ENCODE peak calls at places on chromosomes 11 and 22, in ten cellular contexts. One of them, this sample, is unnamed.

GRCh38 chr11:19259487-19260345 is 19.0 kb upstream of the E2F8 start:
- DNase-seq in HS-5: peak; percentile 37
- DNase-seq in amygdala: peak; percentile 8
- DNase-seq in left cardiac atrium: peak; percentile 64
- DNase-seq in GM04504: peak; percentile 17
- DNase-seq in stimulated activated CD4-positive, alpha-beta T cell treated with anti-CD3 and anti-CD28 coated beads, Interleukin-12 subunit alpha, Interleukin-12 subunit beta, amount 100 ng/mL, for 48 hours: peak; percentile 44
- DNase-seq in stomach: peak; percentile 80
- DNase-seq in choroid plexus epithelial cell: peak; percentile 72
- DNase-seq in ELF-1: peak; percentile 70
- DNase-seq in Jurkat, Clone E6-1: peak; percentile 51
- DNase-seq in this sample: peak; percentile 32

GRCh38 chr11:72308226-72309073 is 64.5 kb upstream of the PHOX2A start:
- DNase-seq in HS-5: no peak
- DNase-seq in amygdala: peak; percentile 12
- DNase-seq in left cardiac atrium: no peak
- DNase-seq in GM04504: peak; percentile 86
- DNase-seq in stimulated activated CD4-positive, alpha-beta T cell treated with anti-CD3 and anti-CD28 coated beads, Interleukin-12 subunit alpha, Interleukin-12 subunit beta, amount 100 ng/mL, for 48 hours: no peak
- DNase-seq in stomach: no peak
- DNase-seq in choroid plexus epithelial cell: peak; percentile 89
- DNase-seq in ELF-1: no peak
- DNase-seq in Jurkat, Clone E6-1: no peak
- DNase-seq in this sample: no peak

GRCh38 chr11:43969543-43969942 is 27.1 kb downstream of the C11orf96 start:
- DNase-seq in HS-5: no peak
- DNase-seq in amygdala: no peak
- DNase-seq in left cardiac atrium: peak; percentile 55
- DNase-seq in GM04504: no peak
- DNase-seq in stimulated activated CD4-positive, alpha-beta T cell treated with anti-CD3 and anti-CD28 coated beads, Interleukin-12 subunit alpha, Interleukin-12 subunit beta, amount 100 ng/mL, for 48 hours: no peak
- DNase-seq in stomach: no peak
- DNase-seq in choroid plexus epithelial cell: peak; percentile 63
- DNase-seq in ELF-1: no peak
- DNase-seq in Jurkat, Clone E6-1: no peak
- DNase-seq in this sample: no peak

GRCh38 chr22:30694638-30695350 is at the start of gene OSBP2:
- DNase-seq in HS-5: no peak
- DNase-seq in amygdala: peak; percentile 46
- DNase-seq in left cardiac atrium: peak; percentile 43
- DNase-seq in GM04504: no peak
- DNase-seq in stimulated activated CD4-positive, alpha-beta T cell treated with anti-CD3 and anti-CD28 coated beads, Interleukin-12 subunit alpha, Interleukin-12 subunit beta, amount 100 ng/mL, for 48 hours: no peak
- DNase-seq in stomach: peak; percentile 57
- DNase-seq in choroid plexus epithelial cell: no peak
- DNase-seq in ELF-1: peak; percentile 23
- DNase-seq in Jurkat, Clone E6-1: no peak
- DNase-seq in this sample: peak; percentile 44

GRCh38 chr22:40463017-40463631 is 92.7 kb downstream of the SGSM3 start:
- DNase-seq in HS-5: no peak
- DNase-seq in amygdala: no peak
- DNase-seq in left cardiac atrium: no peak
- DNase-seq in GM04504: no peak
- DNase-seq in stimulated activated CD4-positive, alpha-beta T cell treated with anti-CD3 and anti-CD28 coated beads, Interleukin-12 subunit alpha, Interleukin-12 subunit beta, amount 100 ng/mL, for 48 hours: peak; percentile 27
- DNase-seq in stomach: no peak
- DNase-seq in choroid plexus epithelial cell: no peak
- DNase-seq in ELF-1: no peak
- DNase-seq in Jurkat, Clone E6-1: peak; percentile 75
- DNase-seq in this sample: no peak

GRCh38 chr11:279966-280761 is 2.0 kb downstream of the NLRP6 start:
- DNase-seq in HS-5: no peak
- DNase-seq in amygdala: no peak
- DNase-seq in left cardiac atrium: no peak
- DNase-seq in GM04504: no peak
- DNase-seq in stimulated activated CD4-positive, alpha-beta T cell treated with anti-CD3 and anti-CD28 coated beads, Interleukin-12 subunit alpha, Interleukin-12 subunit beta, amount 100 ng/mL, for 48 hours: no peak
- DNase-seq in stomach: no peak
- DNase-seq in choroid plexus epithelial cell: peak; percentile 33
- DNase-seq in ELF-1: peak; percentile 68
- DNase-seq in Jurkat, Clone E6-1: no peak
- DNase-seq in this sample: peak; percentile 59

GRCh38 chr11:45993438-45994064 is 71.1 kb downstream of the LARGE2 start:
- DNase-seq in HS-5: no peak
- DNase-seq in amygdala: peak; percentile 53
- DNase-seq in left cardiac atrium: peak; percentile 38
- DNase-seq in GM04504: no peak
- DNase-seq in stimulated activated CD4-positive, alpha-beta T cell treated with anti-CD3 and anti-CD28 coated beads, Interleukin-12 subunit alpha, Interleukin-12 subunit beta, amount 100 ng/mL, for 48 hours: no peak
- DNase-seq in stomach: no peak
- DNase-seq in choroid plexus epithelial cell: peak; percentile 24
- DNase-seq in ELF-1: peak; percentile 6
- DNase-seq in Jurkat, Clone E6-1: no peak
- DNase-seq in this sample: no peak

GRCh38 chr11:90222152-90222458 is 744 bp downstream of the CHORDC1 start:
- DNase-seq in HS-5: no peak
- DNase-seq in amygdala: no peak
- DNase-seq in left cardiac atrium: no peak
- DNase-seq in GM04504: no peak
- DNase-seq in stimulated activated CD4-positive, alpha-beta T cell treated with anti-CD3 and anti-CD28 coated beads, Interleukin-12 subunit alpha, Interleukin-12 subunit beta, amount 100 ng/mL, for 48 hours: no peak
- DNase-seq in stomach: no peak
- DNase-seq in choroid plexus epithelial cell: peak; percentile 45
- DNase-seq in ELF-1: no peak
- DNase-seq in Jurkat, Clone E6-1: no peak
- DNase-seq in this sample: peak; percentile 37

GRCh38 chr11:17476317-17477083 is at the start of gene ABCC8:
- DNase-seq in HS-5: no peak
- DNase-seq in amygdala: no peak
- DNase-seq in left cardiac atrium: no peak
- DNase-seq in GM04504: no peak
- DNase-seq in stimulated activated CD4-positive, alpha-beta T cell treated with anti-CD3 and anti-CD28 coated beads, Interleukin-12 subunit alpha, Interleukin-12 subunit beta, amount 100 ng/mL, for 48 hours: no peak
- DNase-seq in stomach: peak; percentile 47
- DNase-seq in choroid plexus epithelial cell: no peak
- DNase-seq in ELF-1: peak; percentile 36
- DNase-seq in Jurkat, Clone E6-1: no peak
- DNase-seq in this sample: no peak

GRCh38 chr11:102287963-102288744 is 29.1 kb upstream of the BIRC3 start:
- DNase-seq in HS-5: peak; percentile 92
- DNase-seq in amygdala: no peak
- DNase-seq in left cardiac atrium: peak; percentile 41
- DNase-seq in GM04504: peak; percentile 52
- DNase-seq in stimulated activated CD4-positive, alpha-beta T cell treated with anti-CD3 and anti-CD28 coated beads, Interleukin-12 subunit alpha, Interleukin-12 subunit beta, amount 100 ng/mL, for 48 hours: no peak
- DNase-seq in stomach: peak; percentile 45
- DNase-seq in choroid plexus epithelial cell: peak; percentile 85
- DNase-seq in ELF-1: peak; percentile 63
- DNase-seq in Jurkat, Clone E6-1: peak; percentile 78
- DNase-seq in this sample: peak; percentile 60

GRCh38 chr11:133824593-133824992 is 20.7 kb downstream of the SPATA19 start:
- DNase-seq in HS-5: no peak
- DNase-seq in amygdala: no peak
- DNase-seq in left cardiac atrium: no peak
- DNase-seq in GM04504: no peak
- DNase-seq in stimulated activated CD4-positive, alpha-beta T cell treated with anti-CD3 and anti-CD28 coated beads, Interleukin-12 subunit alpha, Interleukin-12 subunit beta, amount 100 ng/mL, for 48 hours: no peak
- DNase-seq in stomach: no peak
- DNase-seq in choroid plexus epithelial cell: no peak
- DNase-seq in ELF-1: no peak
- DNase-seq in Jurkat, Clone E6-1: no peak
- DNase-seq in this sample: no peak

GRCh38 chr22:48637231-48637630 is 1190.4 kb downstream of the BRD1 start:
- DNase-seq in HS-5: no peak
- DNase-seq in amygdala: no peak
- DNase-seq in left cardiac atrium: no peak
- DNase-seq in GM04504: no peak
- DNase-seq in stimulated activated CD4-positive, alpha-beta T cell treated with anti-CD3 and anti-CD28 coated beads, Interleukin-12 subunit alpha, Interleukin-12 subunit beta, amount 100 ng/mL, for 48 hours: no peak
- DNase-seq in stomach: no peak
- DNase-seq in choroid plexus epithelial cell: no peak
- DNase-seq in ELF-1: no peak
- DNase-seq in Jurkat, Clone E6-1: no peak
- DNase-seq in this sample: no peak

GRCh38 chr11:69186316-69187266 is 30.9 kb downstream of the SMIM38 start:
- DNase-seq in HS-5: no peak
- DNase-seq in amygdala: no peak
- DNase-seq in left cardiac atrium: no peak
- DNase-seq in GM04504: no peak
- DNase-seq in stimulated activated CD4-positive, alpha-beta T cell treated with anti-CD3 and anti-CD28 coated beads, Interleukin-12 subunit alpha, Interleukin-12 subunit beta, amount 100 ng/mL, for 48 hours: no peak
- DNase-seq in stomach: no peak
- DNase-seq in choroid plexus epithelial cell: no peak
- DNase-seq in ELF-1: peak; percentile 40
- DNase-seq in Jurkat, Clone E6-1: no peak
- DNase-seq in this sample: no peak

GRCh38 chr22:36010090-36010489 is 18.5 kb downstream of the RBFOX2 start:
- DNase-seq in HS-5: no peak
- DNase-seq in amygdala: no peak
- DNase-seq in left cardiac atrium: peak; percentile 34
- DNase-seq in GM04504: no peak
- DNase-seq in stimulated activated CD4-positive, alpha-beta T cell treated with anti-CD3 and anti-CD28 coated beads, Interleukin-12 subunit alpha, Interleukin-12 subunit beta, amount 100 ng/mL, for 48 hours: no peak
- DNase-seq in stomach: no peak
- DNase-seq in choroid plexus epithelial cell: no peak
- DNase-seq in ELF-1: peak; percentile 67
- DNase-seq in Jurkat, Clone E6-1: no peak
- DNase-seq in this sample: no peak

GRCh38 chr22:22709719-22710445 is 65.5 kb downstream of the GGTLC2 start:
- DNase-seq in HS-5: no peak
- DNase-seq in amygdala: no peak
- DNase-seq in left cardiac atrium: no peak
- DNase-seq in GM04504: no peak
- DNase-seq in stimulated activated CD4-positive, alpha-beta T cell treated with anti-CD3 and anti-CD28 coated beads, Interleukin-12 subunit alpha, Interleukin-12 subunit beta, amount 100 ng/mL, for 48 hours: no peak
- DNase-seq in stomach: no peak
- DNase-seq in choroid plexus epithelial cell: peak; percentile 30
- DNase-seq in ELF-1: peak; percentile 17
- DNase-seq in Jurkat, Clone E6-1: no peak
- DNase-seq in this sample: no peak

GRCh38 chr11:34044664-34045485 is 6.7 kb upstream of the CAPRIN1 start:
- DNase-seq in HS-5: no peak
- DNase-seq in amygdala: no peak
- DNase-seq in left cardiac atrium: peak; percentile 32
- DNase-seq in GM04504: peak; percentile 48
- DNase-seq in stimulated activated CD4-positive, alpha-beta T cell treated with anti-CD3 and anti-CD28 coated beads, Interleukin-12 subunit alpha, Interleukin-12 subunit beta, amount 100 ng/mL, for 48 hours: peak; percentile 13
- DNase-seq in stomach: no peak
- DNase-seq in choroid plexus epithelial cell: peak; percentile 85
- DNase-seq in ELF-1: peak; percentile 81
- DNase-seq in Jurkat, Clone E6-1: no peak
- DNase-seq in this sample: no peak

GRCh38 chr11:9759519-9760179 is 95.8 kb downstream of the SWAP70 start:
- DNase-seq in HS-5: peak; percentile 99
- DNase-seq in amygdala: no peak
- DNase-seq in left cardiac atrium: peak; percentile 89
- DNase-seq in GM04504: peak; percentile 99
- DNase-seq in stimulated activated CD4-positive, alpha-beta T cell treated with anti-CD3 and anti-CD28 coated beads, Interleukin-12 subunit alpha, Interleukin-12 subunit beta, amount 100 ng/mL, for 48 hours: peak; percentile 96
- DNase-seq in stomach: peak; percentile 65
- DNase-seq in choroid plexus epithelial cell: peak; percentile 100
- DNase-seq in ELF-1: no peak
- DNase-seq in Jurkat, Clone E6-1: peak; percentile 92
- DNase-seq in this sample: no peak

GRCh38 chr22:19395276-19395675 is 36.3 kb downstream of the HIRA start:
- DNase-seq in HS-5: no peak
- DNase-seq in amygdala: no peak
- DNase-seq in left cardiac atrium: no peak
- DNase-seq in GM04504: no peak
- DNase-seq in stimulated activated CD4-positive, alpha-beta T cell treated with anti-CD3 and anti-CD28 coated beads, Interleukin-12 subunit alpha, Interleukin-12 subunit beta, amount 100 ng/mL, for 48 hours: no peak
- DNase-seq in stomach: no peak
- DNase-seq in choroid plexus epithelial cell: no peak
- DNase-seq in ELF-1: no peak
- DNase-seq in Jurkat, Clone E6-1: no peak
- DNase-seq in this sample: no peak

GRCh38 chr11:82194521-82194920 is 539.1 kb downstream of the FAM181B start:
- DNase-seq in HS-5: no peak
- DNase-seq in amygdala: no peak
- DNase-seq in left cardiac atrium: no peak
- DNase-seq in GM04504: no peak
- DNase-seq in stimulated activated CD4-positive, alpha-beta T cell treated with anti-CD3 and anti-CD28 coated beads, Interleukin-12 subunit alpha, Interleukin-12 subunit beta, amount 100 ng/mL, for 48 hours: no peak
- DNase-seq in stomach: no peak
- DNase-seq in choroid plexus epithelial cell: no peak
- DNase-seq in ELF-1: no peak
- DNase-seq in Jurkat, Clone E6-1: no peak
- DNase-seq in this sample: peak; percentile 24

GRCh38 chr11:67271548-67272284 is 5.4 kb downstream of the GRK2 start:
- DNase-seq in HS-5: no peak
- DNase-seq in amygdala: no peak
- DNase-seq in left cardiac atrium: peak; percentile 35
- DNase-seq in GM04504: no peak
- DNase-seq in stimulated activated CD4-positive, alpha-beta T cell treated with anti-CD3 and anti-CD28 coated beads, Interleukin-12 subunit alpha, Interleukin-12 subunit beta, amount 100 ng/mL, for 48 hours: peak; percentile 62
- DNase-seq in stomach: no peak
- DNase-seq in choroid plexus epithelial cell: no peak
- DNase-seq in ELF-1: peak; percentile 60
- DNase-seq in Jurkat, Clone E6-1: no peak
- DNase-seq in this sample: peak; percentile 73

GRCh38 chr11:107857550-107858216 is 904 bp downstream of the SLC35F2 start:
- DNase-seq in HS-5: no peak
- DNase-seq in amygdala: no peak
- DNase-seq in left cardiac atrium: no peak
- DNase-seq in GM04504: no peak
- DNase-seq in stimulated activated CD4-positive, alpha-beta T cell treated with anti-CD3 and anti-CD28 coated beads, Interleukin-12 subunit alpha, Interleukin-12 subunit beta, amount 100 ng/mL, for 48 hours: no peak
- DNase-seq in stomach: no peak
- DNase-seq in choroid plexus epithelial cell: peak; percentile 22
- DNase-seq in ELF-1: peak; percentile 66
- DNase-seq in Jurkat, Clone E6-1: no peak
- DNase-seq in this sample: peak; percentile 42

GRCh38 chr11:26766996-26767395 is 45.1 kb upstream of the SLC5A12 start:
- DNase-seq in HS-5: no peak
- DNase-seq in amygdala: no peak
- DNase-seq in left cardiac atrium: no peak
- DNase-seq in GM04504: no peak
- DNase-seq in stimulated activated CD4-positive, alpha-beta T cell treated with anti-CD3 and anti-CD28 coated beads, Interleukin-12 subunit alpha, Interleukin-12 subunit beta, amount 100 ng/mL, for 48 hours: no peak
- DNase-seq in stomach: no peak
- DNase-seq in choroid plexus epithelial cell: no peak
- DNase-seq in ELF-1: no peak
- DNase-seq in Jurkat, Clone E6-1: no peak
- DNase-seq in this sample: no peak

GRCh38 chr22:44197271-44197670 is 16.5 kb downstream of the PARVG start:
- DNase-seq in HS-5: no peak
- DNase-seq in amygdala: no peak
- DNase-seq in left cardiac atrium: no peak
- DNase-seq in GM04504: no peak
- DNase-seq in stimulated activated CD4-positive, alpha-beta T cell treated with anti-CD3 and anti-CD28 coated beads, Interleukin-12 subunit alpha, Interleukin-12 subunit beta, amount 100 ng/mL, for 48 hours: no peak
- DNase-seq in stomach: no peak
- DNase-seq in choroid plexus epithelial cell: no peak
- DNase-seq in ELF-1: no peak
- DNase-seq in Jurkat, Clone E6-1: no peak
- DNase-seq in this sample: no peak

GRCh38 chr11:34036456-34036855 is 15.1 kb upstream of the CAPRIN1 start:
- DNase-seq in HS-5: no peak
- DNase-seq in amygdala: no peak
- DNase-seq in left cardiac atrium: no peak
- DNase-seq in GM04504: no peak
- DNase-seq in stimulated activated CD4-positive, alpha-beta T cell treated with anti-CD3 and anti-CD28 coated beads, Interleukin-12 subunit alpha, Interleukin-12 subunit beta, amount 100 ng/mL, for 48 hours: no peak
- DNase-seq in stomach: no peak
- DNase-seq in choroid plexus epithelial cell: peak; percentile 57
- DNase-seq in ELF-1: no peak
- DNase-seq in Jurkat, Clone E6-1: no peak
- DNase-seq in this sample: no peak

GRCh38 chr11:69209936-69210659 is 54.4 kb downstream of the SMIM38 start:
- DNase-seq in HS-5: no peak
- DNase-seq in amygdala: no peak
- DNase-seq in left cardiac atrium: no peak
- DNase-seq in GM04504: no peak
- DNase-seq in stimulated activated CD4-positive, alpha-beta T cell treated with anti-CD3 and anti-CD28 coated beads, Interleukin-12 subunit alpha, Interleukin-12 subunit beta, amount 100 ng/mL, for 48 hours: peak; percentile 22
- DNase-seq in stomach: no peak
- DNase-seq in choroid plexus epithelial cell: no peak
- DNase-seq in ELF-1: no peak
- DNase-seq in Jurkat, Clone E6-1: no peak
- DNase-seq in this sample: no peak

GRCh38 chr11:27421819-27422494 is 50.6 kb downstream of the LGR4 start:
- DNase-seq in HS-5: no peak
- DNase-seq in amygdala: no peak
- DNase-seq in left cardiac atrium: no peak
- DNase-seq in GM04504: no peak
- DNase-seq in stimulated activated CD4-positive, alpha-beta T cell treated with anti-CD3 and anti-CD28 coated beads, Interleukin-12 subunit alpha, Interleukin-12 subunit beta, amount 100 ng/mL, for 48 hours: no peak
- DNase-seq in stomach: no peak
- DNase-seq in choroid plexus epithelial cell: no peak
- DNase-seq in ELF-1: no peak
- DNase-seq in Jurkat, Clone E6-1: no peak
- DNase-seq in this sample: no peak

GRCh38 chr22:27673839-27674238 is 127.7 kb downstream of the MN1 start:
- DNase-seq in HS-5: no peak
- DNase-seq in amygdala: no peak
- DNase-seq in left cardiac atrium: no peak
- DNase-seq in GM04504: no peak
- DNase-seq in stimulated activated CD4-positive, alpha-beta T cell treated with anti-CD3 and anti-CD28 coated beads, Interleukin-12 subunit alpha, Interleukin-12 subunit beta, amount 100 ng/mL, for 48 hours: no peak
- DNase-seq in stomach: no peak
- DNase-seq in choroid plexus epithelial cell: no peak
- DNase-seq in ELF-1: no peak
- DNase-seq in Jurkat, Clone E6-1: no peak
- DNase-seq in this sample: no peak

GRCh38 chr11:11450744-11451362 is 97.8 kb upstream of the CSNK2A3 start:
- DNase-seq in HS-5: peak; percentile 56
- DNase-seq in amygdala: no peak
- DNase-seq in left cardiac atrium: no peak
- DNase-seq in GM04504: no peak
- DNase-seq in stimulated activated CD4-positive, alpha-beta T cell treated with anti-CD3 and anti-CD28 coated beads, Interleukin-12 subunit alpha, Interleukin-12 subunit beta, amount 100 ng/mL, for 48 hours: no peak
- DNase-seq in stomach: no peak
- DNase-seq in choroid plexus epithelial cell: peak; percentile 30
- DNase-seq in ELF-1: no peak
- DNase-seq in Jurkat, Clone E6-1: no peak
- DNase-seq in this sample: no peak